ENCODE peak calls at places on chromosome 22, in six cellular contexts. Y is effector CD4-positive, alpha-beta T cell; D is NCI-H1417 treated with DMSO at 0.1 percent for 48 hours; H is activated T-cell treated with anti-CD3 and anti-CD28 coated beads, Interleukin-2, amount 50 U/mL, for 4 hours; E is RWPE1; I is caudate nucleus. N is an unnamed sample.

GRCh38 chr22:48893288-48894063 is 934.2 kb downstream of the BRD1 start:
- DNase-seq in E (no peak), Y (no peak), D (no peak), H (no peak), I (no peak), N (no peak)

GRCh38 chr22:49838771-49839717 is 11.4 kb upstream of the BRD1 start:
- DNase-seq in I (no peak), Y (peak), E (no peak), H (peak), D (no peak), N (no peak)

GRCh38 chr22:29479417-29480261 is at the start of gene NEFH:
- DNase-seq in I (no peak), Y (no peak), E (no peak), H (no peak), D (no peak), N (no peak)

GRCh38 chr22:36136475-36136874 is 24.1 kb downstream of the APOL3 start:
- DNase-seq in H (no peak), I (no peak), D (no peak), E (no peak), Y (no peak), N (no peak)

GRCh38 chr22:36274547-36274946 is 21.6 kb downstream of the APOL1 start:
- DNase-seq in H (no peak), D (no peak), I (no peak), Y (no peak), E (no peak), N (no peak)

GRCh38 chr22:40423246-40423753 is 52.9 kb downstream of the SGSM3 start:
- DNase-seq in E (no peak), Y (no peak), H (no peak), I (no peak), D (no peak), N (no peak)

GRCh38 chr22:50071432-50072166 is 13.5 kb upstream of the TTLL8 start:
- DNase-seq in I (no peak), D (no peak), E (peak), Y (no peak), H (no peak), N (no peak)

GRCh38 chr22:46528121-46528610 is 9.3 kb downstream of the CELSR1 start:
- DNase-seq in H (no peak), I (no peak), D (no peak), Y (no peak), E (peak), N (no peak)

GRCh38 chr22:49587987-49588386 is 239.7 kb downstream of the BRD1 start:
- DNase-seq in H (no peak), D (no peak), E (no peak), I (no peak), Y (no peak), N (no peak)

GRCh38 chr22:47249370-47249928 is 487.0 kb downstream of the TBC1D22A start:
- DNase-seq in H (no peak), D (no peak), Y (no peak), I (no peak), E (no peak), N (no peak)

GRCh38 chr22:27752141-27752540 is 49.4 kb downstream of the MN1 start:
- DNase-seq in Y (no peak), H (no peak), I (no peak), D (no peak), E (no peak), N (no peak)

GRCh38 chr22:50439314-50440250 is 35.3 kb downstream of the SBF1 start:
- DNase-seq in D (no peak), E (no peak), H (no peak), Y (no peak), I (no peak), N (no peak)

GRCh38 chr22:41984006-41984405 is 14.6 kb upstream of the WBP2NL start:
- DNase-seq in Y (no peak), H (no peak), E (no peak), I (no peak), D (no peak), N (no peak)

GRCh38 chr22:38345782-38346181 is 28.5 kb upstream of the CSNK1E start:
- DNase-seq in H (no peak), Y (no peak), E (no peak), I (no peak), D (no peak), N (no peak)

GRCh38 chr22:38718414-38718813 is 12.7 kb downstream of the GTPBP1 start:
- DNase-seq in H (no peak), I (no peak), Y (no peak), D (no peak), E (peak), N (no peak)

GRCh38 chr22:39236321-39237275 is 8.2 kb downstream of the PDGFB start:
- DNase-seq in H (peak), D (no peak), Y (peak), E (no peak), I (no peak), N (no peak)

GRCh38 chr22:20523118-20523983 is 15.9 kb downstream of the MED15 start:
- DNase-seq in I (no peak), D (no peak), E (no peak), H (peak), Y (no peak), N (no peak)

GRCh38 chr22:28999510-29000224 is 62.0 kb downstream of the C22orf31 start:
- DNase-seq in I (no peak), H (no peak), Y (no peak), D (no peak), E (no peak), N (no peak)

GRCh38 chr22:50225200-50225969 is 19.4 kb downstream of the TUBGCP6 start:
- DNase-seq in D (no peak), H (no peak), I (no peak), Y (no peak), E (no peak), N (no peak)

GRCh38 chr22:36673821-36674220 is 29.7 kb downstream of the CACNG2 start:
- DNase-seq in Y (no peak), D (no peak), H (no peak), I (no peak), E (no peak), N (no peak)

GRCh38 chr22:37330200-37331033 is 48.1 kb downstream of the CYTH4 start:
- DNase-seq in I (peak), H (no peak), Y (no peak), D (no peak), E (peak), N (no peak)

GRCh38 chr22:41256898-41257260 is 16.1 kb upstream of the CHADL start:
- DNase-seq in Y (no peak), E (no peak), H (no peak), D (no peak), I (no peak), N (no peak)

GRCh38 chr22:32327066-32327465 is 30.6 kb upstream of the RFPL3 start:
- DNase-seq in E (no peak), Y (no peak), I (no peak), D (no peak), H (no peak), N (no peak)

GRCh38 chr22:44884968-44885805 is 124.6 kb downstream of the PHF21B start:
- DNase-seq in Y (no peak), I (no peak), D (no peak), E (peak), H (no peak), N (no peak)

GRCh38 chr22:17903564-17904295 is 120.6 kb downstream of the MICAL3 start:
- DNase-seq in Y (no peak), I (no peak), D (no peak), E (no peak), H (no peak), N (no peak)

GRCh38 chr22:29306830-29307657 is 594 bp downstream of the GAS2L1 start:
- DNase-seq in E (peak), Y (no peak), H (no peak), D (no peak), I (peak), N (no peak)

GRCh38 chr22:18012528-18012927 is 11.8 kb downstream of the MICAL3 start:
- DNase-seq in I (no peak), E (peak), D (no peak), Y (no peak), H (no peak), N (no peak)

GRCh38 chr22:46062971-46063631 is 86.1 kb upstream of the WNT7B start:
- DNase-seq in E (no peak), D (no peak), Y (no peak), H (no peak), I (no peak), N (no peak)

GRCh38 chr22:30198152-30198845 is 48.3 kb downstream of the LIF start:
- DNase-seq in I (no peak), E (no peak), D (no peak), Y (no peak), H (no peak), N (no peak)

GRCh38 chr22:23251445-23252093 is 71.3 kb downstream of the BCR start:
- DNase-seq in Y (no peak), E (peak), H (peak), D (no peak), I (no peak), N (no peak)